ENCODE peak calls at places on chromosomes 6 and 20, in eight cellular contexts. I is heart right ventricle; N is CD8-positive, alpha-beta T cell; S is HCT116; W is A549; H is cardiac muscle cell; G is ovary; F is hepatocyte. U is an unnamed sample.

GRCh38 chr6:105051941-105052471 is 95.1 kb downstream of the LIN28B start:
- DNase-seq in I (no peak), W (peak), F (no peak), S (no peak), G (no peak), H (peak), N (no peak), U (no peak)

GRCh38 chr20:36848078-36848660 is 27.8 kb upstream of the TLDC2 start:
- DNase-seq in S (no peak), H (peak), N (no peak), G (no peak), F (peak), W (peak), I (peak), U (peak)

GRCh38 chr20:62159835-62160234 is 16.3 kb downstream of the SS18L1 start:
- DNase-seq in G (no peak), S (peak), I (no peak), F (no peak), W (no peak), N (no peak), H (no peak), U (no peak)

GRCh38 chr20:346640-347316 is at the start of gene NRSN2:
- DNase-seq in H (peak), F (peak), W (peak), G (peak), N (no peak), I (peak), S (no peak), U (no peak)

GRCh38 chr20:37958856-37959255 is 55.9 kb downstream of the VSTM2L start:
- DNase-seq in F (no peak), N (no peak), H (no peak), S (no peak), I (no peak), G (no peak), W (no peak), U (no peak)

GRCh38 chr6:150301871-150302800 is 66.7 kb upstream of the IYD start:
- DNase-seq in W (peak), N (no peak), I (no peak), F (peak), H (peak), S (peak), G (no peak), U (peak)

GRCh38 chr6:83183082-83183828 is 9.8 kb downstream of the PGM3 start:
- DNase-seq in F (peak), S (no peak), W (peak), I (no peak), N (no peak), G (no peak), H (peak), U (no peak)

GRCh38 chr6:44072452-44072958 is 54.7 kb downstream of the MRPL14 start:
- DNase-seq in S (no peak), I (no peak), H (no peak), W (no peak), G (no peak), F (peak), N (no peak), U (no peak)

GRCh38 chr20:1326031-1326930 is 2.7 kb downstream of the SDCBP2 start:
- DNase-seq in N (no peak), I (peak), W (no peak), H (peak), G (peak), F (peak), S (no peak), U (no peak)

GRCh38 chr6:75219213-75219612 is 13.4 kb upstream of the COL12A1 start:
- DNase-seq in W (no peak), S (no peak), H (no peak), F (no peak), G (no peak), N (no peak), I (no peak), U (no peak)

GRCh38 chr6:80210618-80211017 is 104.1 kb downstream of the BCKDHB start:
- DNase-seq in W (no peak), S (no peak), N (no peak), I (peak), F (peak), H (peak), G (no peak), U (no peak)

GRCh38 chr6:13485923-13486557 is 1.4 kb downstream of the GFOD1 start:
- DNase-seq in S (no peak), F (peak), H (peak), N (no peak), G (peak), W (peak), I (no peak), U (no peak)

GRCh38 chr6:94071835-94072234 is 652.5 kb upstream of the EPHA7 start:
- DNase-seq in G (no peak), H (peak), F (peak), W (peak), I (no peak), N (no peak), S (no peak), U (no peak)

GRCh38 chr6:87873556-87873955 is 171.5 kb upstream of the AKIRIN2 start:
- DNase-seq in G (no peak), N (no peak), F (no peak), W (no peak), S (no peak), H (no peak), I (no peak), U (no peak)

GRCh38 chr6:86825436-86825835 is 111.9 kb upstream of the HTR1E start:
- DNase-seq in W (no peak), H (no peak), G (no peak), N (no peak), I (no peak), S (no peak), F (peak), U (no peak)

GRCh38 chr6:24451581-24452041 is 37.8 kb downstream of the GPLD1 start:
- DNase-seq in S (no peak), W (no peak), G (no peak), F (no peak), N (no peak), I (no peak), H (no peak), U (no peak)

GRCh38 chr6:26321005-26321404 is 44.0 kb upstream of the BTN3A2 start:
- DNase-seq in H (no peak), I (no peak), W (no peak), N (no peak), F (no peak), S (no peak), G (no peak), U (no peak)

GRCh38 chr20:41058007-41058673 is 29.5 kb downstream of the TOP1 start:
- DNase-seq in S (peak), W (peak), F (peak), N (no peak), I (no peak), G (no peak), H (peak), U (no peak)

GRCh38 chr6:84522135-84522535 is 242.3 kb downstream of the TBX18 start:
- DNase-seq in I (no peak), H (peak), G (no peak), W (peak), S (peak), F (peak), N (no peak), U (peak)

GRCh38 chr6:149484733-149485700 is at the start of gene ZC3H12D:
- DNase-seq in N (peak), W (peak), F (peak), I (no peak), G (no peak), H (peak), S (peak), U (peak)

GRCh38 chr20:6575912-6576391 is 191.5 kb upstream of the BMP2 start:
- DNase-seq in I (no peak), W (no peak), F (peak), S (no peak), G (no peak), H (peak), N (no peak), U (no peak)

GRCh38 chr6:33029297-33030184 is 20.1 kb upstream of the HLA-DOA start:
- DNase-seq in G (no peak), S (no peak), W (no peak), F (no peak), H (peak), N (no peak), I (peak), U (no peak)

GRCh38 chr20:25065625-25066338 is 7.8 kb upstream of the ACSS1 start:
- DNase-seq in I (peak), F (peak), S (peak), N (peak), H (peak), G (peak), W (peak), U (peak)

GRCh38 chr20:60313609-60314008 is 355.4 kb downstream of the CDH26 start:
- DNase-seq in G (no peak), F (no peak), I (no peak), H (no peak), W (no peak), N (no peak), S (no peak), U (no peak)

GRCh38 chr6:26457796-26458688 is at the start of gene BTN2A1:
- DNase-seq in G (peak), W (peak), F (peak), S (peak), N (peak), I (peak), H (peak), U (peak)

GRCh38 chr20:41137412-41138216 is at the start of gene PLCG1:
- DNase-seq in W (peak), N (peak), H (peak), G (peak), F (peak), S (no peak), I (peak), U (no peak)

GRCh38 chr20:62012631-62013030 is 53.0 kb downstream of the TAF4 start:
- DNase-seq in F (no peak), N (no peak), S (no peak), G (no peak), I (no peak), W (no peak), H (no peak), U (no peak)

GRCh38 chr20:63911171-63911570 is 16.2 kb downstream of the DNAJC5 start:
- DNase-seq in N (no peak), G (no peak), I (no peak), H (peak), S (peak), W (no peak), F (no peak), U (no peak)

GRCh38 chr20:59032713-59033059 is 551 bp upstream of the ATP5F1E start:
- DNase-seq in W (no peak), H (peak), F (peak), N (no peak), I (no peak), S (peak), G (no peak), U (no peak)

GRCh38 chr20:58213716-58214115 is 14.7 kb downstream of the ANKRD60 start:
- DNase-seq in F (no peak), W (no peak), I (no peak), G (no peak), S (no peak), N (no peak), H (no peak), U (no peak)

GRCh38 chr20:34114809-34115208 is 2.8 kb upstream of the EIF2S2 start:
- DNase-seq in N (no peak), F (no peak), W (no peak), H (no peak), I (no peak), G (no peak), S (no peak), U (no peak)
- H3K4me3 ChIP-seq in N (no peak), F (no peak), W (no peak), H (no peak), I (no peak), G (no peak), S (no peak), U (no peak)

GRCh38 chr6:153790881-153791473 is 248.1 kb upstream of the OPRM1 start:
- DNase-seq in W (peak), N (no peak), G (no peak), S (peak), H (peak), F (peak), I (no peak), U (peak)

GRCh38 chr6:153787341-153787606 is 251.8 kb upstream of the OPRM1 start:
- DNase-seq in S (no peak), W (no peak), H (no peak), N (no peak), F (peak), G (no peak), I (no peak), U (no peak)

GRCh38 chr6:153790048-153790447 is 249.0 kb upstream of the OPRM1 start:
- DNase-seq in N (no peak), I (no peak), F (peak), W (peak), G (no peak), S (peak), H (peak), U (peak)
- TF ChIP-seq CTCF in N (no peak), I (no peak), F (peak), W (no peak), G (no peak), S (peak), H (peak), U (peak)

GRCh38 chr6:90610291-90610670 is 23.4 kb upstream of the MAP3K7 start:
- DNase-seq in S (no peak), G (peak), F (no peak), I (no peak), W (no peak), N (no peak), H (peak), U (no peak)
- H3K4me3 ChIP-seq in S (no peak), G (peak), F (peak), I (peak), W (peak), N (peak), H (peak), U (peak)

DNA sequence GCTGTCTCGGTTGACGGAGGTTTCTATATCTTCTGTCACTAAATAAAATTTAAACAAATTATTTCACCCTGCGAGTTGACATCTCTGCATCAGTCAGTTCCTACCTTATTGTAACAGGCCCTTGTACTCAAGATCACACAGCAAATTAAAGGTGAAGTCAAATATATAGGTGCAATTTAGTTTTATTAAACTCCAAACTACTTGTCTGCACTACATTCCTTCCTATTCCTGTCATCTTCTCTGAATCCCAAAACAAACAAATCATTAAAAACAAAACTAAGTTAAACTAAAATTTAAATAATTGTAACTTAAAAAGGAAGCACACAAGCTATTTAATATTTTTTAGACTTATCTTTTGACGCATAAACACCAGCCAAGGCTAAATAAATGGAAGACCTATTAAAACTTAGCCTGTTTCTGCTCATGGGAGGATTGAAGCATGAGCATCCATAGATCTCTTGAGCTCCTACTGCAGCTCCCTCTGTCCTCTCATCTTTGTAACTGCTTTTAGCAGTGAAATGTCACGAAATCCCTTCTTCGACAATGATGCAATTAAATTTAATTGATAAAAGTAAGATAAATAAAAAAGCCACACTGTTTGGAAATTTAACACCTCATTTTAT is 1152.3 kb upstream of the GJE1 start:
- DNase-seq in W (no peak), G (no peak), S (no peak), H (peak), I (no peak), N (no peak), F (no peak), U (no peak)
- TF ChIP-seq CTCF in W (no peak), G (no peak), S (no peak), H (peak), I (no peak), N (no peak), F (peak), U (peak)

DNA sequence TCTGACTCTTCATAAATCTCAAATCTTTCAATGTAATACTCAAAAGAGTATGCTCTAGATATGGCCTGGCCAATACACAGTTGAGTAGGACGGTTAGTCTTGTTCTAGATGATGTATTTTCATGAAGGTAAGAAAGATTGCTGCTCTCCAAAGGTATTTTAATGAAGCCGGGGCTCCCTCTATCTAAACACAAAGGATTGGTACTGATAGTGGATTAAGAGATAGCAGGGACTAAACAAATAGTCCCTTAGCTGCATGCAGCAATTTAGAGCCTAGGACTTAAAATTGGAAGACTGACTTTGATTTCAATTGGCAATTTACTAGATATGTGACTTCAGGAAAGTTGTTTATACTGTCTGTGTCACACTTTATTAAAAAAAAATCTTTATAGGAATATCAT is 31.4 kb upstream of the TENT5A start:
- DNase-seq in G (no peak), H (no peak), N (no peak), S (no peak), W (no peak), F (no peak), I (no peak), U (no peak)
- H3K4me3 ChIP-seq in G (no peak), H (no peak), N (no peak), S (no peak), W (no peak), F (no peak), I (no peak), U (no peak)

GRCh38 chr6:108116424-108116780 is 41.9 kb upstream of the OSTM1 start:
- DNase-seq in W (no peak), S (no peak), H (no peak), I (no peak), N (no peak), F (no peak), G (no peak), U (no peak)

GRCh38 chr6:108113557-108114519 is 39.3 kb upstream of the OSTM1 start:
- DNase-seq in F (peak), I (peak), N (no peak), S (peak), G (peak), W (peak), H (peak), U (peak)

GRCh38 chr6:108116781-108117426 is 42.4 kb upstream of the OSTM1 start:
- DNase-seq in G (no peak), W (no peak), F (no peak), S (no peak), N (no peak), H (no peak), I (no peak), U (no peak)

GRCh38 chr6:108115598-108116058 is 41.1 kb upstream of the OSTM1 start:
- DNase-seq in S (peak), N (no peak), I (no peak), W (peak), G (peak), H (peak), F (peak), U (no peak)

DNA sequence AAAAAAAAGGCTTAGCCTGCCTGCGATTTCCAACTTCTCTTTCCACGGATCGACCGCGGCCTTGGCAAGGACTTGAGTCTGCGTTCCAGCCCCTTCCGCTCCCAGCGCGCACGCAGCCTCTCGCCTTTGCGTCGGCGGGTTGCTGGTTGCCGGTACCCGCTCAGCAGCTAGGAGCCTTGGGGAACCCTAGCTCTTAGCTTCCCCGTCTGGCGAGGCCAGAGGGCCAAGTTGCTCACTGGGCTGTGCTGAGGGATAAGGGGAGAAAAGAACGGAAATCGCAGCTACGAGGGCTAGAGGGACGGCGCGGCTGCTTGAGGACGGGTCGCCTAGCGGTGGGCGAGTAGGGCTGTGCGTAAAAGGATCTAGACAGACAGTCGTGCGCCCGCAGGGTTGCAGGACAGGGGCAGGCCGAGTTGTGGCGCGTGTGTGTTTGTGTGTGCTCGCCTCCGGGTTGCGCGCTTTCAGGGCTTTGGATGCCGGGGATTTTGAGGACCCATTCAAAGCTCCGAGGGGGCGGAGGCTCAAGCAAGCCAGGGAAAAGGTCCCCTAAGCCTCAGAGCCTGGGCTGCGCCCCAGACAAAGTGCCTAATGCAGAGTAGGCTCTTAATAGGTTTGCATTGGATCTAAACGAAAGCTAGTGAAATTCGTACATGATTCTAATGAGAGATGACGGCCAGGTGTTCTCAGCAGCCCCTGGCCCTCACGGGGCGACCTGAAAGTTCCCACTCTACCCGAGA is 40.5 kb upstream of the OSTM1 start:
- DNase-seq in W (peak), G (peak), F (peak), I (peak), N (no peak), H (peak), S (no peak), U (peak)
- TF ChIP-seq CTCF in W (no peak), G (no peak), F (no peak), I (no peak), N (no peak), H (no peak), S (no peak), U (peak)

GRCh38 chr20:3672864-3673550 is 8.8 kb downstream of the ADAM33 start:
- DNase-seq in I (no peak), H (no peak), N (no peak), G (peak), W (no peak), F (no peak), S (no peak), U (no peak)
- H3K4me3 ChIP-seq in I (no peak), H (no peak), N (no peak), G (no peak), W (peak), F (no peak), S (no peak), U (no peak)

DNA sequence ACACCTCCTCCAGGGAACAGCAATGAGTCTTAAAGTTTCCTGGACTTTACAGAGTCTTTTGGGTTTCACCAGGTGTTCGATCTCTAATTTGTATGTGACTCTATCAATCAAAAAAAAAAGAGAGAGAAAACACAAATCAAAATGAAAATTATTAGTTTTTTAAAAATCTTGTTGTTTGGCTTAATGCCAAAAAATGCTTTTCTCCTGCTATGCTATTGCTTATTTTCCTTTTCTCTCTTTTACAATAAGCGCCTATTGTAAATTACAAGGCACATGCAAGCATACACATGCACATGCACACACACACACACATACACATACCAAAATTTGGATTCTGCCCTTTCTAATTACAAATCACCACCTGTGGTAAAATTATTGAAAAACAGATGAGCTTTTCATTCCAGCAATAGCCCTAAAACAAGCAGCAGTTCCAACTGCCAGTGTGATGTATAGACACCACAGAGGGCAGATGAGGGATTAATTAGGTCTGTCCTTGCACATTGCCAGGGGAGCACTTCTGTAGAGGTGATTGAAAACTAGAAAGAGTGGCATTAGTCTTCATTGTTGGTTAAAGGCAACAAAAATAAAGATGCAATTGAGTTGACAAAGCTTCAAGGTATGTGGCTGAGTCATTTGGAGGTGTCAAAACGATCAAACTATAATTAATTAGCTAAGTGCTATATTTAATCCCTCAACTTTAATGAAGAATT is 631.7 kb downstream of the TFAP2B start:
- DNase-seq in S (no peak), G (no peak), I (no peak), F (no peak), N (no peak), W (no peak), H (no peak), U (no peak)
- TF ChIP-seq CTCF in S (no peak), G (no peak), I (no peak), F (no peak), N (no peak), W (no peak), H (no peak), U (no peak)

GRCh38 chr6:135209803-135210202 is 28.7 kb downstream of the MYB start:
- DNase-seq in F (no peak), N (no peak), S (no peak), I (no peak), G (no peak), H (no peak), W (no peak), U (no peak)
- H3K4me3 ChIP-seq in F (no peak), N (peak), S (no peak), I (no peak), G (no peak), H (no peak), W (no peak), U (no peak)

GRCh38 chr6:47492355-47492754 is 14.8 kb downstream of the CD2AP start:
- DNase-seq in S (no peak), H (no peak), F (no peak), W (no peak), N (no peak), I (no peak), G (no peak), U (no peak)
- TF ChIP-seq CTCF in S (no peak), H (no peak), F (no peak), W (no peak), N (no peak), I (no peak), G (no peak), U (no peak)

U was measured in astrocyte of the cerebellum.